ENCODE peak calls at places on chromosomes 13 and 19, in eight cellular contexts. J is stimulated activated naive CD8-positive, alpha-beta T cell treated with anti-CD3 and anti-CD28 coated beads, Interleukin-15, Interleukin-2, amounts not matched to agents 100 U/mL and 50 U/mL, for 24 hours; E is GM18507; H is activated T-helper 1 cell treated with anti-CD3 and anti-CD28 coated beads, Interleukin-2, amount 50 U/mL, for 16 hours; Q is nephron progenitor cell; Z is ascending aorta; M is midbrain; L is tibial nerve. S is an unnamed sample.

GRCh38 chr13:57212989-57213388 is 46.0 kb downstream of the PRR20E start:
- DNase-seq in L (no peak), M (no peak), Q (no peak), E (no peak), J (no peak), Z (no peak), H (no peak), S (no peak)

GRCh38 chr19:41860419-41861097 is 503 bp downstream of the RPS19 start:
- DNase-seq in M (no peak), Z (no peak), Q (no peak), L (no peak), J (no peak), E (no peak), H (no peak), S (no peak)

GRCh38 chr13:40477623-40478608 is 188.5 kb downstream of the FOXO1 start:
- DNase-seq in E (no peak), Z (peak), Q (no peak), L (peak), M (peak), H (no peak), J (no peak), S (no peak)

GRCh38 chr13:88068316-88068715 is 397.1 kb downstream of the SLITRK5 start:
- DNase-seq in Z (no peak), Q (no peak), E (no peak), L (no peak), H (no peak), J (no peak), M (no peak), S (no peak)

GRCh38 chr13:86741762-86742285 is 929.3 kb upstream of the SLITRK5 start:
- DNase-seq in J (no peak), Q (no peak), L (no peak), E (no peak), M (no peak), Z (no peak), H (no peak), S (no peak)

GRCh38 chr13:34863360-34864135 is 78.5 kb upstream of the NBEA start:
- DNase-seq in J (no peak), M (no peak), L (no peak), Q (no peak), H (no peak), Z (no peak), E (no peak), S (no peak)

GRCh38 chr13:106038752-106039151 is 496.7 kb downstream of the EFNB2 start:
- DNase-seq in L (no peak), Q (no peak), H (no peak), J (no peak), M (no peak), E (no peak), Z (no peak), S (no peak)

GRCh38 chr19:11191273-11191755 is 6.0 kb downstream of the KANK2 start:
- DNase-seq in Q (no peak), J (peak), M (no peak), Z (peak), L (peak), H (no peak), E (no peak), S (no peak)

GRCh38 chr19:55563261-55563690 is 17.4 kb downstream of the ZNF579 start:
- DNase-seq in H (no peak), J (no peak), E (no peak), M (no peak), Z (no peak), L (no peak), Q (no peak), S (no peak)

GRCh38 chr13:63773476-63773875 is 2357.8 kb upstream of the PCDH20 start:
- DNase-seq in L (no peak), Z (no peak), H (no peak), M (no peak), J (no peak), Q (no peak), E (no peak), S (no peak)

GRCh38 chr19:13226983-13227382 is 76.8 kb downstream of the IER2 start:
- DNase-seq in L (no peak), M (no peak), E (no peak), J (no peak), H (no peak), Q (no peak), Z (no peak), S (no peak)

GRCh38 chr13:22428188-22428828 is 752.5 kb upstream of the SGCG start:
- DNase-seq in Q (no peak), E (no peak), L (no peak), H (no peak), Z (no peak), M (no peak), J (no peak), S (no peak)

GRCh38 chr13:113930711-113931637 is 42.9 kb downstream of the C13orf46 start:
- DNase-seq in Z (peak), L (peak), M (no peak), H (peak), Q (no peak), J (peak), E (no peak), S (no peak)

GRCh38 chr19:38718747-38719543 is 25.3 kb downstream of the CAPN12 start:
- DNase-seq in J (no peak), M (peak), Z (peak), E (no peak), H (no peak), Q (no peak), L (no peak), S (no peak)

GRCh38 chr13:24270639-24271131 is 38.7 kb upstream of the C1QTNF9 start:
- DNase-seq in J (peak), L (peak), Z (peak), M (peak), H (peak), Q (no peak), E (peak), S (no peak)

GRCh38 chr13:76641056-76641455 is 245.1 kb downstream of the KCTD12 start:
- DNase-seq in M (no peak), L (no peak), Q (no peak), Z (no peak), H (no peak), J (no peak), E (no peak), S (no peak)

GRCh38 chr13:41960195-41960699 is 662 bp downstream of the VWA8 start:
- DNase-seq in L (no peak), E (no peak), Q (peak), M (no peak), H (no peak), J (no peak), Z (no peak), S (no peak)

GRCh38 chr19:5557691-5558090 is 10.1 kb downstream of the TINCR start:
- DNase-seq in H (no peak), Z (no peak), M (no peak), J (no peak), E (no peak), Q (no peak), L (no peak), S (no peak)

S was measured in activated CD4-positive, CD25-positive, alpha-beta regulatory T cell treated with anti-CD3 and anti-CD28 coated beads, Interleukin-2, amount 50 U/mL, for 16 hours.